ENCODE peak calls at places on chromosomes 11 and 22, in seven cellular contexts. F, H, I, J, Q, L and R are unnamed samples.

GRCh38 chr11:103241574-103241973 is 132.3 kb downstream of the DYNC2H1 start:
- DNase-seq in F (no peak), H (no peak), I (no peak), J (no peak), Q (no peak), L (no peak), R (no peak)

GRCh38 chr11:131979364-131979763 is 608.9 kb downstream of the NTM start:
- DNase-seq in F (no peak), H (no peak), I (no peak), J (no peak), Q (no peak), L (no peak), R (no peak)

GRCh38 chr11:64564947-64565889 is 25.8 kb upstream of the SLC22A12 start:
- DNase-seq in F (peak), H (no peak), I (no peak), J (peak), Q (peak), L (no peak), R (no peak)

GRCh38 chr11:57155838-57156583 is 25.7 kb upstream of the LRRC55 start:
- DNase-seq in F (no peak), H (no peak), I (no peak), J (no peak), Q (peak), L (no peak), R (no peak)

GRCh38 chr22:25050566-25050965 is 98.0 kb downstream of the KIAA1671 start:
- DNase-seq in F (no peak), H (no peak), I (no peak), J (no peak), Q (no peak), L (no peak), R (no peak)

GRCh38 chr22:34055525-34056200 is 135.4 kb upstream of the LARGE1 start:
- DNase-seq in F (no peak), H (no peak), I (no peak), J (no peak), Q (peak), L (no peak), R (no peak)

GRCh38 chr11:7538023-7538422 is 24.2 kb downstream of the PPFIBP2 start:
- DNase-seq in F (no peak), H (no peak), I (peak), J (no peak), Q (no peak), L (no peak), R (no peak)

GRCh38 chr11:112632866-112633505 is 328.2 kb upstream of the NCAM1 start:
- DNase-seq in F (no peak), H (no peak), I (no peak), J (no peak), Q (no peak), L (no peak), R (no peak)

GRCh38 chr11:85752890-85753581 is 57.9 kb downstream of the SYTL2 start:
- DNase-seq in F (peak), H (peak), I (no peak), J (no peak), Q (no peak), L (no peak), R (no peak)

GRCh38 chr22:37816543-37817180 is 6.5 kb upstream of the GALR3 start:
- DNase-seq in F (no peak), H (no peak), I (peak), J (no peak), Q (no peak), L (no peak), R (no peak)

GRCh38 chr22:37383342-37383741 is 43.9 kb downstream of the ELFN2 start:
- DNase-seq in F (no peak), H (no peak), I (no peak), J (no peak), Q (no peak), L (no peak), R (no peak)

GRCh38 chr22:22928666-22929380 is 41.2 kb downstream of the IGLL5 start:
- DNase-seq in F (peak), H (no peak), I (no peak), J (no peak), Q (no peak), L (no peak), R (no peak)

GRCh38 chr11:76799061-76799804 is 16.1 kb downstream of the TSKU start:
- DNase-seq in F (peak), H (peak), I (peak), J (peak), Q (peak), L (peak), R (peak)

GRCh38 chr11:123373754-123374621 is 56.1 kb upstream of the GRAMD1B start:
- DNase-seq in F (no peak), H (no peak), I (no peak), J (no peak), Q (no peak), L (no peak), R (no peak)

GRCh38 chr11:66912963-66913362 is 45.2 kb downstream of the PC start:
- DNase-seq in F (no peak), H (no peak), I (no peak), J (no peak), Q (peak), L (no peak), R (peak)

GRCh38 chr11:134973801-134974200 is 561.8 kb upstream of the B3GAT1 start:
- DNase-seq in F (no peak), H (no peak), I (no peak), J (no peak), Q (no peak), L (no peak), R (no peak)

GRCh38 chr11:115501895-115502589 is 2.2 kb downstream of the CADM1 start:
- DNase-seq in F (no peak), H (no peak), I (no peak), J (no peak), Q (peak), L (no peak), R (no peak)

GRCh38 chr11:61810671-61811175 is 6.1 kb downstream of the FADS1 start:
- DNase-seq in F (no peak), H (no peak), I (no peak), J (no peak), Q (no peak), L (no peak), R (no peak)

GRCh38 chr22:20531404-20532181 is 24.2 kb downstream of the MED15 start:
- DNase-seq in F (peak), H (peak), I (no peak), J (peak), Q (peak), L (peak), R (peak)

GRCh38 chr22:25853902-25854301 is 111.9 kb downstream of the MYO18B start:
- DNase-seq in F (no peak), H (no peak), I (no peak), J (no peak), Q (peak), L (no peak), R (no peak)

GRCh38 chr11:59188954-59189353 is 17.0 kb downstream of the DTX4 start:
- DNase-seq in F (no peak), H (no peak), I (no peak), J (no peak), Q (no peak), L (no peak), R (no peak)

GRCh38 chr11:46743693-46744339 is 24.8 kb downstream of the F2 start:
- DNase-seq in F (no peak), H (no peak), I (no peak), J (no peak), Q (no peak), L (no peak), R (no peak)

GRCh38 chr11:11579012-11579755 is 42.6 kb downstream of the GALNT18 start:
- DNase-seq in F (no peak), H (peak), I (peak), J (no peak), Q (no peak), L (no peak), R (no peak)

GRCh38 chr11:76542436-76542835 is 97.6 kb downstream of the EMSY start:
- DNase-seq in F (no peak), H (no peak), I (no peak), J (no peak), Q (no peak), L (no peak), R (no peak)

GRCh38 chr22:40582063-40582462 is 54.5 kb downstream of the MRTFA start:
- DNase-seq in F (no peak), H (no peak), I (no peak), J (no peak), Q (no peak), L (no peak), R (no peak)

GRCh38 chr11:133978816-133979215 is 22.0 kb upstream of the IGSF9B start:
- DNase-seq in F (no peak), H (no peak), I (no peak), J (no peak), Q (no peak), L (no peak), R (no peak)

GRCh38 chr11:33475999-33476398 is 218.8 kb downstream of the HIPK3 start:
- DNase-seq in F (no peak), H (peak), I (no peak), J (no peak), Q (no peak), L (no peak), R (no peak)

GRCh38 chr11:31921066-31921465 is 109.9 kb upstream of the PAX6 start:
- DNase-seq in F (no peak), H (no peak), I (no peak), J (no peak), Q (no peak), L (no peak), R (no peak)

GRCh38 chr22:36770116-36770945 is 5.6 kb downstream of the IFT27 start:
- DNase-seq in F (no peak), H (peak), I (no peak), J (peak), Q (peak), L (no peak), R (no peak)

GRCh38 chr11:2824851-2825250 is 60.7 kb downstream of the CDKN1C start:
- DNase-seq in F (peak), H (no peak), I (no peak), J (no peak), Q (no peak), L (no peak), R (no peak)

GRCh38 chr11:126591966-126592489 is 236.5 kb downstream of the ST3GAL4 start:
- DNase-seq in F (no peak), H (no peak), I (no peak), J (no peak), Q (no peak), L (no peak), R (no peak)
- TF ChIP-seq CTCF in F (no peak), H (no peak), I (no peak), J (no peak), Q (no peak), L (no peak), R (no peak)

DNA sequence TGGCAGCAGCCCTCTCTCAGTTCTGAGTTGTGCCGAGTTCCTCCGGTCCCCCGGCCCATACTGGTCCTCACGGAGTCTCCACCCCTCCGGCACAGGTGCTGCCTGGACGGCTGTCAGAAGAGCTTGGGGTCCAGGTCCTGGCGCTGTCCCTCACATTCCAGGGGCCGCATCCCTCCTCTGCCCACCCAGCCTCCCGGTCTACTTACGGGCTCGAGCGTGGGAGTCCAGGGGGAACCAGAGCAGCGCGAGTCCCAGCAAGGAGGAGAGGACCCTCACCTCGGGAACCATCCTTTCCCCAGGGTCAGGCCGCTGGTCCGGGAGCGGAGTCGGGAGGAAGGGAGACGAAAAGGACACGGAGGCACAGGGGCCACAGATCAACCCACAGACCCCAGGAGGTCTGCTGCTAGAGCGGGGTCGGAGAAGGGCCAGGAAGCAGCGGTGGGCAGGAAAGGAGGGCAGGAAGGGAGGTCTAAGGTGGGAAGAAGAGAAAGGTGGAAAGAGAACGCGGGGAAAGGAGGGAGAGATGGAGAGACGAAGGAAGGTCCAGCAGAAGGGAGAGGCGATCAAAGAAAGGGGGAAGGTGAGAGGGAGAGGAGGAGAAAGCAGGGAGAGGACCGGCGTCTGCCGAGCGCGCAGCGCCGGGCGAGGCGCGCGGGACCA is 495 bp downstream of the CHRDL2 start:
- DNase-seq in F (no peak), H (no peak), I (no peak), J (no peak), Q (peak), L (no peak), R (no peak)
- H3K27ac ChIP-seq in F (no peak), H (no peak), I (no peak), J (no peak), Q (no peak), L (no peak), R (no peak)

DNA sequence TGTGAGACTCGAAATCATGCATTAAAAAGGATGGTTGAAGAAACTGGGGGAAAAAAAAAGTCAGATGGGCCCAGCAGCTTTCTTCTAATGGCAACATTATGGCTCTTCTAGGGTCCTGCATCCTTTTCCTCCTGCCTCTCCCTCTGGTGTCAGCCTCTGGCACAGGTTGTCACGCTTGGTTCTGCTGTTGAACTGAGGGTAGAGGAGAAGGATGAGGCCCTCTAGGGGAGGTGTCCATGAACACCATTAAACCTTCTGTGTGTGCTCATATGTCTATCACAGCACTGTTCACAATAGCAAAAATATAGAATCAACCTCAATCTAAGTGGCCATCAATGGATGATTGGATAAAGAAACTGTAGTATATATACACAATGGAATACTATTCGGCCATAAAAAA is 36.0 kb downstream of the BUD13 start:
- DNase-seq in F (no peak), H (no peak), I (no peak), J (no peak), Q (no peak), L (no peak), R (no peak)
- TF ChIP-seq CTCF in F (no peak), H (no peak), I (no peak), J (no peak), Q (no peak), L (no peak), R (no peak)

DNA sequence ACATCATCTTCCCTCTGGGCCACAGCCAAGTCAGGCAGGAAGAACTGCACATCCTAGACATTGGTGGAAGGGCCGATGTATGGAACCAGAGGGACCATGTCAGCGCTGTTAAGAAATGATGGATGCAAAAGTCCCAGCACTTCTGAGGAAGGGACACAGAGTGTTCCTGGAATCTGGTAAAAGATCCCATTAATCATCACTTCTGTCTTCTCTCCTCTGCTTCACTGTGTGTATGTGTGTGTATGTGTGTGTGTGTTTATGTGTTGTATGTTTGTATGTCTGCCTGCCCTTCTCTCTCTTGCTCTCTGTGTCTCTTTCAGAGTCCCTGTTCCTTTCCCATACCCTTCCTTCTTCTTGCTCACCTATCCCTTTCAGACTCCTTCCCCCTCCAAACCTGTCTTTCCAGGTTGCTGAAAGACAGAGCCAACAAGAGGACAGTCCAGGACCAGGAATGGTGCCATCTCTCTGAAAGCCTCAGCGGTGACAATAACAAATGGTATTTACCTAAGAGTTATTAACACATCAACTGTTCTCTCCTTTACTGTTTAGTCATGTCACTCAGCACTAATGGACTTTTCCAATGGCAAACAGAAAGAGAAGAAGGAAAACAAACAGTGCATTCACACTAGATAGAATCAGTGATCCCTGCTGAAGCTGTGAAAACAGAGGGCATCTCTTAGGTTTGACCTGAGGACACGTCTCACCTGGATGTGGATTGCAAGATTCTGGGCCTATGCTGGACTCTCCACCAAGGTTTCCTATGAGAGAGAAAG is 47.1 kb downstream of the EHF start:
- DNase-seq in F (no peak), H (peak), I (no peak), J (no peak), Q (no peak), L (peak), R (no peak)
- H3K27ac ChIP-seq in F (no peak), H (no peak), I (no peak), J (no peak), Q (no peak), L (peak), R (no peak)

GRCh38 chr11:101582242-101583052 is 1.4 kb downstream of the TRPC6 start:
- DNase-seq in F (peak), H (no peak), I (no peak), J (no peak), Q (peak), L (no peak), R (no peak)

GRCh38 chr11:101584651-101585050 is 844 bp upstream of the TRPC6 start:
- DNase-seq in F (no peak), H (no peak), I (no peak), J (no peak), Q (peak), L (no peak), R (no peak)

GRCh38 chr11:101586965-101587364 is 3.2 kb upstream of the TRPC6 start:
- DNase-seq in F (no peak), H (no peak), I (no peak), J (no peak), Q (no peak), L (no peak), R (no peak)

GRCh38 chr11:101583180-101584128 is at the start of gene TRPC6:
- DNase-seq in F (peak), H (no peak), I (no peak), J (peak), Q (peak), L (no peak), R (no peak)

DNA sequence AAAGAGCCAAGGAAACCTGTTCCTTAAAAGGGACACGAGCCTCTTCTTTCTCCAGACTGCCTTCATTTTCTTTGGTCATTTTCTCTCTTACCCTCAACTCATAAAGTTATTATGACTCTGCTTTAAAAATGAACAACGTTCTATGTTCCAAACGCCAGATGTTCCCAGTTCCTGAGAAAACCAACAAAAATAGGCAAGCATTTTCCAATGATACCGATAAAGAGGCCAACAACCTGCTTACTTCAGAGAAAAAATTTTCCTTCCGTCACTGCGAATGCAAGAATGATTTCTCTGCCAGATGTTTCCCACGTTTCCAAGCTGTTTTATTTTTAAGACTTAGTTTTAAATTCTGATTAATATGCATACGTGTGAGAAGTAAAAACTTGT is 315 bp upstream of the TRPC6 start:
- DNase-seq in F (no peak), H (no peak), I (no peak), J (no peak), Q (no peak), L (no peak), R (no peak)
- TF ChIP-seq CTCF in F (no peak), H (no peak), I (no peak), J (no peak), Q (no peak), L (no peak), R (no peak)

GRCh38 chr11:122085712-122086111 is 30.3 kb downstream of the BLID start:
- DNase-seq in F (no peak), H (no peak), I (no peak), J (no peak), Q (peak), L (no peak), R (no peak)
- H3K27ac ChIP-seq in F (no peak), H (no peak), I (no peak), J (no peak), Q (no peak), L (no peak), R (peak)